ENCODE peak calls at places on chromosomes 12 and 14, in eight cellular contexts. V is NCI-H1436, Y is NAMALWA, P is IMR-90, N is cardiac fibroblast, I is tibial artery, S is SK-MEL-5, O is psoas muscle. A is an unnamed sample.

GRCh38 chr12:128969480-128970055 is 116.3 kb downstream of the GLT1D1 start:
- DNase-seq in N (no peak), V (peak; percentile 92), I (peak; percentile 46), P (no peak), O (no peak), Y (peak; percentile 52), S (peak; percentile 44), A (no peak)

GRCh38 chr14:102579696-102580551 is 12.5 kb upstream of the RCOR1 start:
- DNase-seq in V (no peak), I (no peak), S (no peak), Y (no peak), O (peak; percentile 28), N (peak; percentile 74), P (peak; percentile 76), A (no peak)

GRCh38 chr14:83433618-83434017 is 1900.0 kb upstream of the SEL1L start:
- DNase-seq in V (no peak), O (no peak), Y (no peak), N (no peak), P (peak; percentile 72), I (no peak), S (no peak), A (no peak)

GRCh38 chr12:118432812-118433540 is 56.6 kb downstream of the SUDS3 start:
- DNase-seq in V (no peak), S (no peak), N (no peak), P (peak; percentile 50), I (no peak), Y (no peak), O (no peak), A (no peak)

GRCh38 chr12:49784756-49785409 is 43.3 kb downstream of the NCKAP5L start:
- DNase-seq in I (no peak), P (peak; percentile 67), O (no peak), Y (no peak), S (no peak), V (no peak), N (peak; percentile 37), A (no peak)

GRCh38 chr12:92926549-92926948 is 2.5 kb downstream of the EEA1 start:
- DNase-seq in V (no peak), I (no peak), P (no peak), O (no peak), Y (no peak), S (no peak), N (no peak), A (no peak)

GRCh38 chr14:80202888-80203562 is 8.3 kb downstream of the DIO2 start:
- DNase-seq in I (no peak), S (peak; percentile 64), V (no peak), O (no peak), P (no peak), Y (peak; percentile 57), N (peak; percentile 6), A (peak; percentile 71)

GRCh38 chr12:109625131-109625559 is 51.6 kb downstream of the MVK start:
- DNase-seq in V (no peak), Y (no peak), I (no peak), O (peak; percentile 60), N (peak; percentile 13), S (no peak), P (peak; percentile 20), A (no peak)

GRCh38 chr14:103561381-103562134 is 899 bp downstream of the BAG5 start:
- DNase-seq in O (peak; percentile 59), P (peak; percentile 49), I (no peak), Y (peak; percentile 66), V (no peak), S (peak; percentile 34), N (peak; percentile 70), A (no peak)

GRCh38 chr12:96196781-96197180 is 2.6 kb downstream of the ELK3 start:
- DNase-seq in Y (no peak), O (no peak), I (no peak), N (no peak), S (no peak), P (peak; percentile 51), V (no peak), A (no peak)

GRCh38 chr12:51381226-51382079 is 9.8 kb downstream of the GALNT6 start:
- DNase-seq in P (peak; percentile 67), O (no peak), I (no peak), N (peak; percentile 72), S (no peak), V (no peak), Y (no peak), A (no peak)

GRCh38 chr12:8662592-8662991 is at the start of gene MFAP5:
- DNase-seq in S (no peak), I (no peak), V (no peak), O (no peak), Y (no peak), N (peak; percentile 75), P (peak; percentile 25), A (no peak)

GRCh38 chr14:91270619-91271018 is 26.1 kb upstream of the GPR68 start:
- DNase-seq in V (no peak), N (no peak), Y (no peak), S (no peak), I (no peak), P (no peak), O (no peak), A (no peak)

GRCh38 chr12:128111333-128111732 is 155.6 kb upstream of the TMEM132C start:
- DNase-seq in V (no peak), P (no peak), O (no peak), N (no peak), I (no peak), Y (no peak), S (no peak), A (no peak)